ENCODE peak calls at places on chromosomes 3 and 15, in nine cellular contexts. One of them, this sample, is unnamed.

GRCh38 chr15:92521624-92522008 is 127.9 kb downstream of the ST8SIA2 start:
- DNase-seq in heart right ventricle: peak
- DNase-seq in neural crest cell: peak
- DNase-seq in AG10803: peak
- DNase-seq in GM12878: peak
- DNase-seq in choroid plexus epithelial cell: peak
- DNase-seq in mesothelial cell of epicardium: no peak
- DNase-seq in nephron progenitor cell: peak
- DNase-seq in CD4-positive, alpha-beta T cell: peak
- DNase-seq in this sample: peak

GRCh38 chr3:52289338-52289746 is 1.7 kb downstream of the GLYCTK start:
- DNase-seq in AG10803: no peak
- DNase-seq in heart right ventricle: no peak
- DNase-seq in mesothelial cell of epicardium: no peak
- DNase-seq in choroid plexus epithelial cell: no peak
- DNase-seq in neural crest cell: no peak
- DNase-seq in nephron progenitor cell: no peak
- DNase-seq in CD4-positive, alpha-beta T cell: no peak
- DNase-seq in GM12878: no peak
- DNase-seq in this sample: no peak

GRCh38 chr3:179227349-179227748 is 23.6 kb downstream of the KCNMB3 start:
- DNase-seq in heart right ventricle: no peak
- DNase-seq in AG10803: no peak
- DNase-seq in GM12878: no peak
- DNase-seq in choroid plexus epithelial cell: peak
- DNase-seq in mesothelial cell of epicardium: no peak
- DNase-seq in CD4-positive, alpha-beta T cell: no peak
- DNase-seq in neural crest cell: no peak
- DNase-seq in nephron progenitor cell: no peak
- DNase-seq in this sample: no peak

GRCh38 chr15:101723161-101723873 is 956 bp downstream of the TARS3 start:
- DNase-seq in neural crest cell: no peak
- DNase-seq in heart right ventricle: no peak
- DNase-seq in CD4-positive, alpha-beta T cell: peak
- DNase-seq in AG10803: peak
- DNase-seq in nephron progenitor cell: no peak
- DNase-seq in choroid plexus epithelial cell: peak
- DNase-seq in GM12878: peak
- DNase-seq in mesothelial cell of epicardium: no peak
- DNase-seq in this sample: no peak

GRCh38 chr3:185351371-185351770 is 11.6 kb upstream of the MAP3K13 start:
- DNase-seq in heart right ventricle: no peak
- DNase-seq in mesothelial cell of epicardium: no peak
- DNase-seq in GM12878: no peak
- DNase-seq in nephron progenitor cell: no peak
- DNase-seq in CD4-positive, alpha-beta T cell: no peak
- DNase-seq in neural crest cell: no peak
- DNase-seq in choroid plexus epithelial cell: no peak
- DNase-seq in AG10803: peak
- DNase-seq in this sample: no peak

GRCh38 chr3:115402651-115403050 is 220.7 kb upstream of the GAP43 start:
- DNase-seq in GM12878: no peak
- DNase-seq in neural crest cell: no peak
- DNase-seq in AG10803: peak
- DNase-seq in CD4-positive, alpha-beta T cell: no peak
- DNase-seq in heart right ventricle: no peak
- DNase-seq in mesothelial cell of epicardium: no peak
- DNase-seq in choroid plexus epithelial cell: no peak
- DNase-seq in nephron progenitor cell: no peak
- DNase-seq in this sample: no peak

GRCh38 chr3:27914199-27914598 is 192.1 kb upstream of the EOMES start:
- DNase-seq in CD4-positive, alpha-beta T cell: no peak
- DNase-seq in heart right ventricle: no peak
- DNase-seq in nephron progenitor cell: no peak
- DNase-seq in GM12878: no peak
- DNase-seq in mesothelial cell of epicardium: no peak
- DNase-seq in choroid plexus epithelial cell: peak
- DNase-seq in AG10803: peak
- DNase-seq in neural crest cell: no peak
- DNase-seq in this sample: no peak

GRCh38 chr15:98674336-98674735 is 26.0 kb downstream of the IGF1R start:
- DNase-seq in GM12878: no peak
- DNase-seq in CD4-positive, alpha-beta T cell: no peak
- DNase-seq in mesothelial cell of epicardium: no peak
- DNase-seq in neural crest cell: no peak
- DNase-seq in choroid plexus epithelial cell: no peak
- DNase-seq in nephron progenitor cell: no peak
- DNase-seq in AG10803: no peak
- DNase-seq in heart right ventricle: no peak
- DNase-seq in this sample: no peak

GRCh38 chr3:128804017-128804816 is 75.2 kb upstream of the ACAD9 start:
- DNase-seq in nephron progenitor cell: no peak
- DNase-seq in CD4-positive, alpha-beta T cell: peak
- DNase-seq in AG10803: peak
- DNase-seq in neural crest cell: no peak
- DNase-seq in mesothelial cell of epicardium: no peak
- DNase-seq in GM12878: peak
- DNase-seq in choroid plexus epithelial cell: peak
- DNase-seq in heart right ventricle: no peak
- DNase-seq in this sample: peak

GRCh38 chr15:33742807-33743206 is 225.5 kb upstream of the CHRM5 start:
- DNase-seq in nephron progenitor cell: no peak
- DNase-seq in choroid plexus epithelial cell: peak
- DNase-seq in heart right ventricle: no peak
- DNase-seq in mesothelial cell of epicardium: no peak
- DNase-seq in AG10803: peak
- DNase-seq in GM12878: no peak
- DNase-seq in CD4-positive, alpha-beta T cell: no peak
- DNase-seq in neural crest cell: no peak
- DNase-seq in this sample: no peak

GRCh38 chr3:42013652-42014442 is 51.9 kb upstream of the ULK4 start:
- DNase-seq in mesothelial cell of epicardium: no peak
- DNase-seq in heart right ventricle: peak
- DNase-seq in AG10803: no peak
- DNase-seq in GM12878: no peak
- DNase-seq in neural crest cell: peak
- DNase-seq in choroid plexus epithelial cell: no peak
- DNase-seq in nephron progenitor cell: peak
- DNase-seq in CD4-positive, alpha-beta T cell: peak
- DNase-seq in this sample: no peak

GRCh38 chr3:156448300-156448699 is 106.6 kb downstream of the SSR3 start:
- DNase-seq in neural crest cell: no peak
- DNase-seq in GM12878: no peak
- DNase-seq in mesothelial cell of epicardium: no peak
- DNase-seq in heart right ventricle: no peak
- DNase-seq in choroid plexus epithelial cell: peak
- DNase-seq in nephron progenitor cell: no peak
- DNase-seq in CD4-positive, alpha-beta T cell: peak
- DNase-seq in AG10803: peak
- DNase-seq in this sample: peak

GRCh38 chr3:127410678-127411077 is 122.8 kb upstream of the PRR20G start:
- DNase-seq in neural crest cell: no peak
- DNase-seq in CD4-positive, alpha-beta T cell: no peak
- DNase-seq in mesothelial cell of epicardium: no peak
- DNase-seq in choroid plexus epithelial cell: no peak
- DNase-seq in GM12878: no peak
- DNase-seq in AG10803: no peak
- DNase-seq in nephron progenitor cell: no peak
- DNase-seq in heart right ventricle: no peak
- DNase-seq in this sample: no peak

GRCh38 chr3:43549626-43550025 is 72.2 kb downstream of the ANO10 start:
- DNase-seq in mesothelial cell of epicardium: no peak
- DNase-seq in AG10803: peak
- DNase-seq in GM12878: no peak
- DNase-seq in choroid plexus epithelial cell: no peak
- DNase-seq in CD4-positive, alpha-beta T cell: no peak
- DNase-seq in nephron progenitor cell: no peak
- DNase-seq in neural crest cell: no peak
- DNase-seq in heart right ventricle: no peak
- DNase-seq in this sample: no peak

GRCh38 chr3:59808431-59808830 is 758.6 kb upstream of the CFAP20DC start:
- DNase-seq in heart right ventricle: no peak
- DNase-seq in mesothelial cell of epicardium: no peak
- DNase-seq in AG10803: no peak
- DNase-seq in CD4-positive, alpha-beta T cell: no peak
- DNase-seq in GM12878: no peak
- DNase-seq in nephron progenitor cell: no peak
- DNase-seq in neural crest cell: no peak
- DNase-seq in choroid plexus epithelial cell: no peak
- DNase-seq in this sample: no peak

GRCh38 chr3:45612918-45613602 is 18.5 kb downstream of the LIMD1 start:
- DNase-seq in choroid plexus epithelial cell: no peak
- DNase-seq in heart right ventricle: no peak
- DNase-seq in AG10803: peak
- DNase-seq in neural crest cell: no peak
- DNase-seq in GM12878: peak
- DNase-seq in mesothelial cell of epicardium: no peak
- DNase-seq in nephron progenitor cell: no peak
- DNase-seq in CD4-positive, alpha-beta T cell: no peak
- DNase-seq in this sample: no peak

GRCh38 chr3:110955301-110955880 is 116.2 kb upstream of the NECTIN3 start:
- DNase-seq in CD4-positive, alpha-beta T cell: no peak
- DNase-seq in neural crest cell: no peak
- DNase-seq in heart right ventricle: no peak
- DNase-seq in nephron progenitor cell: no peak
- DNase-seq in choroid plexus epithelial cell: peak
- DNase-seq in AG10803: peak
- DNase-seq in GM12878: no peak
- DNase-seq in mesothelial cell of epicardium: no peak
- DNase-seq in this sample: no peak

DNA sequence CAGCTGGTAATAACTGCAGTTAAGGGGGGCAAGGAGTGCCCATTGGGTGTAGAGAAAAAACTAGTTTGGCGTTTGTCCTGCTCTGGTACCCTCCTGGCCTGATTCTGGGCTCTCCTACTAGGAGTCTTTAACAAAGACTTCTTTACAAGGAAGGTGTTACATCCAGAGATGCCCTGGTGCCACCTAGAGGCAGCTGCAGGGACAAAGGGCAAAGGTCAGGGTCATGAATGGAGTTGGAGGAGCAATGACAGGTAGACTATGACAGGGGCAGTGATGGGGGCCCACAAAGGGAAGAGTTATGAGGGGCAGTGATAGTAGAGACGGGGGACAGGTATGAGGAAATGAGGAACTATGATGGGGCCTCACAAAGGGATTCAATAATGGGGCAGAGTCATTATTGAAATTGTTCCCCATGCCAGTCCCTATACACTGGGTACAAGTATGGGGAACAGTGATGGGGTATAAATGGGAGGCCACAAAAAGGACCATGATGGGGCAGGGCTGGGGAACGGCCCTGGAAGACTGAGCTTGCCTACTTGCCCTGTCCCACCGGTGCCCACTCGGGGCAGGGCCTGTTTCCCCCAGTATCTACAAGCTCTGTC is 7.9 kb downstream of the CCDC71 start:
- DNase-seq in nephron progenitor cell: peak
- DNase-seq in AG10803: no peak
- DNase-seq in mesothelial cell of epicardium: no peak
- DNase-seq in CD4-positive, alpha-beta T cell: peak
- DNase-seq in choroid plexus epithelial cell: no peak
- DNase-seq in GM12878: peak
- DNase-seq in neural crest cell: peak
- DNase-seq in heart right ventricle: no peak
- DNase-seq in this sample: peak
- TF ChIP-seq CTCF in nephron progenitor cell: peak
- TF ChIP-seq CTCF in AG10803: peak
- TF ChIP-seq CTCF in mesothelial cell of epicardium: no peak
- TF ChIP-seq CTCF in CD4-positive, alpha-beta T cell: peak
- TF ChIP-seq CTCF in choroid plexus epithelial cell: peak
- TF ChIP-seq CTCF in GM12878: peak
- TF ChIP-seq CTCF in neural crest cell: peak
- TF ChIP-seq CTCF in heart right ventricle: peak
- TF ChIP-seq CTCF in this sample: no peak

DNA sequence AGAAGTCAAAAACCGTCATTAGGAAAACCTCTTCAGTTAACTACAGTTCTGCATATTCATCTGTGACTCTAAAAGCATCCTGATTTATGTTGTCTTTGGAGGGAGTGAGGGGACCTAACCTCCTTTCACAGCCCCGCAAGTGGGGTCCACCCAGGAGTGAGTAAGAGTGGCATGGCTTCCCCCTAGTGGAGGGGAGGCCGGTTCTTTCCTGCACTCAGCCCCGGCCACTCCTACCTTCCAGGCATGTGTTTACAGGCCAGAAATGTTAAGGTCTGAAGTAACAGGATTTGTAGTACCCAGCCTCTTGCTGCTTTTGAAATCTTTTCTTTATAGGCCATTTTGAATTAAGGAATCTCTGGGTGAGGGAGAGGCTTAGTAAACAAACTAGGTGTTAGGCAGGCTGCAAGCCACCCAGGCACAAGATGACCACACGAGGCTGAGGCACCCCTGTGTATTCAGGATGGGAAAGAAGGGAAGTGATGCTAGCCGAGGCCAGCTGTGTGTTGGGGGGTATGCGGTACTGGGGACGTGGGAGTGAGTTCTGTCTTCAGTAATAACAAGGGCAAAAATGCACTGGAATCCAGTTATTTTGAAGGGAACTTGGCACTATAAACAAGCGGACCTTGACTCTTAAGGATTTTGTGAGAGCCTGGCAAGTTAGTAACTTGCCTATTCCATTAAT is 50.5 kb downstream of the CTDSPL start:
- DNase-seq in AG10803: no peak
- DNase-seq in neural crest cell: no peak
- DNase-seq in CD4-positive, alpha-beta T cell: no peak
- DNase-seq in GM12878: no peak
- DNase-seq in choroid plexus epithelial cell: no peak
- DNase-seq in nephron progenitor cell: no peak
- DNase-seq in heart right ventricle: no peak
- DNase-seq in mesothelial cell of epicardium: no peak
- DNase-seq in this sample: no peak
- TF ChIP-seq CTCF in AG10803: no peak
- TF ChIP-seq CTCF in neural crest cell: peak
- TF ChIP-seq CTCF in CD4-positive, alpha-beta T cell: no peak
- TF ChIP-seq CTCF in GM12878: no peak
- TF ChIP-seq CTCF in choroid plexus epithelial cell: peak
- TF ChIP-seq CTCF in nephron progenitor cell: no peak
- TF ChIP-seq CTCF in heart right ventricle: no peak
- TF ChIP-seq CTCF in mesothelial cell of epicardium: no peak
- TF ChIP-seq CTCF in this sample: no peak

DNA sequence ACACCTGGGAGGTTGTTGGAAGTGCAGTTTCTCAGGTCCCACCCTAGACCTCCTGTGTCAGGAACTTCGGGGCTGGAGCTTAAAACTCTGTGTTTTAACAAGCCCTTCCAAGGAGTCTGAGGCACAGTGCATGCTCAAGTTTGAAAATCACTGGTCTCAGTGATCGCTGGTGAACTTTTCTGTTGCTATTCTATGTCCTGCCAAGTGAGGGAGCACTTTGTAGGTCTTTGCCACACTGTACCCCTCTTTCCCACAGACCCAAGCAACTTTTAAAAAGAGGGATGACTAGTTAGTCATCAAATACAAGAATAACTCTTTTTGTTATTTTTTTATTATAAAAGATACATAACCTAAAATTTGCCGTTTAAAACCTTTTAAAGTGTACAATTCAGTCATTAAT is 133.7 kb downstream of the AGBL1 start:
- DNase-seq in nephron progenitor cell: no peak
- DNase-seq in AG10803: no peak
- DNase-seq in neural crest cell: no peak
- DNase-seq in CD4-positive, alpha-beta T cell: no peak
- DNase-seq in mesothelial cell of epicardium: no peak
- DNase-seq in GM12878: no peak
- DNase-seq in heart right ventricle: no peak
- DNase-seq in choroid plexus epithelial cell: no peak
- DNase-seq in this sample: no peak
- TF ChIP-seq CTCF in nephron progenitor cell: no peak
- TF ChIP-seq CTCF in AG10803: no peak
- TF ChIP-seq CTCF in neural crest cell: peak
- TF ChIP-seq CTCF in CD4-positive, alpha-beta T cell: no peak
- TF ChIP-seq CTCF in mesothelial cell of epicardium: no peak
- TF ChIP-seq CTCF in GM12878: peak
- TF ChIP-seq CTCF in heart right ventricle: no peak
- TF ChIP-seq CTCF in choroid plexus epithelial cell: no peak
- TF ChIP-seq CTCF in this sample: peak

GRCh38 chr15:100090411-100090810 is 251.4 kb downstream of the ADAMTS17 start:
- DNase-seq in nephron progenitor cell: no peak
- DNase-seq in GM12878: no peak
- DNase-seq in CD4-positive, alpha-beta T cell: no peak
- DNase-seq in AG10803: no peak
- DNase-seq in heart right ventricle: no peak
- DNase-seq in mesothelial cell of epicardium: no peak
- DNase-seq in choroid plexus epithelial cell: no peak
- DNase-seq in neural crest cell: no peak
- DNase-seq in this sample: no peak
- TF ChIP-seq CTCF in nephron progenitor cell: no peak
- TF ChIP-seq CTCF in GM12878: no peak
- TF ChIP-seq CTCF in CD4-positive, alpha-beta T cell: no peak
- TF ChIP-seq CTCF in AG10803: no peak
- TF ChIP-seq CTCF in heart right ventricle: no peak
- TF ChIP-seq CTCF in mesothelial cell of epicardium: no peak
- TF ChIP-seq CTCF in choroid plexus epithelial cell: peak
- TF ChIP-seq CTCF in neural crest cell: no peak
- TF ChIP-seq CTCF in this sample: no peak

This sample was measured in endothelial cell.